ENCODE peak calls at places on chromosomes 6 and 20, in five cellular contexts. F is ovary, K is Peyer's patch, E is tibial nerve, Y is H54. I is an unnamed sample.

GRCh38 chr6:28785962-28786679 is 137.7 kb downstream of the TRIM27 start:
- DNase-seq in F (no peak), K (no peak), E (no peak), Y (no peak), I (no peak)

GRCh38 chr6:111625511-111626331 is 20.0 kb upstream of the TRAF3IP2 start:
- DNase-seq in F (no peak), K (peak; percentile 46), E (no peak), Y (no peak), I (no peak)

GRCh38 chr6:89928604-89929003 is 34.3 kb downstream of the GJA10 start:
- DNase-seq in F (no peak), K (no peak), E (no peak), Y (no peak), I (no peak)

GRCh38 chr6:166525567-166525966 is 60.9 kb downstream of the RAMACL start:
- DNase-seq in F (no peak), K (peak; percentile 13), E (no peak), Y (no peak), I (no peak)

GRCh38 chr20:23340524-23340923 is 10.1 kb upstream of the NXT1 start:
- DNase-seq in F (peak; percentile 48), K (peak; percentile 70), E (peak; percentile 87), Y (peak; percentile 39), I (peak; percentile 34)

GRCh38 chr6:19297880-19298279 is 539.3 kb upstream of the ID4 start:
- DNase-seq in F (no peak), K (no peak), E (no peak), Y (no peak), I (no peak)

GRCh38 chr6:40328376-40328987 is 258.7 kb downstream of the LRFN2 start:
- DNase-seq in F (no peak), K (peak; percentile 54), E (no peak), Y (no peak), I (no peak)

GRCh38 chr6:134508862-134509498 is 191.1 kb upstream of the SGK1 start:
- DNase-seq in F (no peak), K (no peak), E (no peak), Y (no peak), I (no peak)

GRCh38 chr20:36331182-36331581 is 25.0 kb downstream of the DLGAP4 start:
- DNase-seq in F (no peak), K (no peak), E (no peak), Y (no peak), I (no peak)

GRCh38 chr6:35024601-35025054 is 116.5 kb downstream of the TCP11 start:
- DNase-seq in F (no peak), K (peak; percentile 66), E (no peak), Y (peak; percentile 49), I (no peak)

GRCh38 chr6:55694148-55694547 is 115.2 kb upstream of the HMGCLL1 start:
- DNase-seq in F (no peak), K (no peak), E (no peak), Y (peak; percentile 19), I (no peak)

GRCh38 chr6:139625998-139626975 is 251.8 kb upstream of the CITED2 start:
- DNase-seq in F (no peak), K (no peak), E (peak; percentile 38), Y (no peak), I (no peak)

GRCh38 chr6:150072201-150072600 is 3.3 kb upstream of the ULBP3 start:
- DNase-seq in F (no peak), K (peak; percentile 94), E (no peak), Y (peak; percentile 77), I (no peak)

GRCh38 chr6:32830936-32831335 is 7.6 kb downstream of the TAP2 start:
- DNase-seq in F (no peak), K (no peak), E (no peak), Y (no peak), I (no peak)

GRCh38 chr6:79040083-79040482 is 38.0 kb downstream of the PHIP start:
- DNase-seq in F (no peak), K (no peak), E (no peak), Y (no peak), I (no peak)

GRCh38 chr6:100300221-100300736 is 164.4 kb downstream of the SIM1 start:
- DNase-seq in F (no peak), K (no peak), E (no peak), Y (peak; percentile 20), I (no peak)

GRCh38 chr6:40164345-40164755 is 230.1 kb upstream of the MOCS1 start:
- DNase-seq in F (no peak), K (no peak), E (peak; percentile 55), Y (peak; percentile 28), I (no peak)

GRCh38 chr6:11767458-11767857 is 11.1 kb downstream of the ADTRP start:
- DNase-seq in F (no peak), K (no peak), E (no peak), Y (no peak), I (no peak)

GRCh38 chr6:11769244-11769643 is 9.4 kb downstream of the ADTRP start:
- DNase-seq in F (no peak), K (no peak), E (no peak), Y (peak; percentile 19), I (no peak)

GRCh38 chr6:11764250-11764604 is 14.4 kb downstream of the ADTRP start:
- DNase-seq in F (no peak), K (no peak), E (no peak), Y (no peak), I (no peak)

GRCh38 chr6:11766056-11766455 is 12.5 kb downstream of the ADTRP start:
- DNase-seq in F (no peak), K (no peak), E (no peak), Y (no peak), I (no peak)

GRCh38 chr6:11766589-11767450 is 11.8 kb downstream of the ADTRP start:
- DNase-seq in F (no peak), K (no peak), E (no peak), Y (peak; percentile 59), I (no peak)
- TF ChIP-seq POLR2A in F (no peak), K (no peak), E (no peak), Y (no peak), I (no peak)

GRCh38 chr6:116676021-116676420 is 5.0 kb upstream of the KPNA5 start:
- DNase-seq in F (no peak), K (no peak), E (no peak), Y (no peak), I (no peak)

GRCh38 chr6:116685437-116685993 is 4.5 kb downstream of the KPNA5 start:
- DNase-seq in F (no peak), K (no peak), E (no peak), Y (no peak), I (no peak)

GRCh38 chr6:116682334-116682712 is 1.3 kb downstream of the KPNA5 start:
- DNase-seq in F (peak; percentile 19), K (no peak), E (no peak), Y (no peak), I (no peak)

GRCh38 chr6:116680880-116681672 is at the start of gene KPNA5:
- DNase-seq in F (peak; percentile 84), K (peak; percentile 96), E (peak; percentile 78), Y (peak; percentile 54), I (peak; percentile 81)
- TF ChIP-seq POLR2A in F (peak; percentile 54), K (peak; percentile 53), E (peak; percentile 23), Y (peak; percentile 90), I (peak; percentile 97)

GRCh38 chr6:11354019-11354418 is 121.6 kb upstream of the NEDD9 start:
- DNase-seq in F (peak; percentile 16), K (no peak), E (peak; percentile 53), Y (no peak), I (no peak)

GRCh38 chr6:11346516-11346915 is 114.0 kb upstream of the NEDD9 start:
- DNase-seq in F (no peak), K (no peak), E (no peak), Y (no peak), I (no peak)

GRCh38 chr6:11349880-11350279 is 117.4 kb upstream of the NEDD9 start:
- DNase-seq in F (no peak), K (no peak), E (no peak), Y (no peak), I (no peak)

DNA sequence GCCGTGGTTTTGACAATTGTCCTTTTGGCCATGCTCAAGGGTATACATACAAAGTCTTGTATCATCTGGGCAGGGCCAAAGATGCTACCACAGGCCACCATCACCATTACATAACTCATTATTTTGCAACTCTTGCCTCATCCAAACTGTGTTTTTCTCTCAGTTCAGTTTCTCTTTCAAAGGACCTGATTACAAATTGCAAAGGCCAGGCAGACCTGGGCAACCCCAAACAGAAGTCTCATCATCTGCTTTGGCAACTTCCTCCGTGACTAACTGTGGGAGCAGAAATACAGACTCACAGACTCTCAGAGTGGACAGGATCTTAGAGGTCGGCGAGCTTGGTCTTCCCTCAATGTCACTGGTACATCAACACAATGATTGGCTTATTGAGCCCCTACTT is 117.8 kb upstream of the NEDD9 start:
- DNase-seq in F (no peak), K (no peak), E (peak; percentile 40), Y (no peak), I (no peak)
- TF ChIP-seq POLR2A in F (no peak), K (no peak), E (no peak), Y (no peak), I (no peak)

GRCh38 chr20:20003088-20003954 is 13.8 kb upstream of the NAA20 start:
- DNase-seq in F (peak; percentile 35), K (no peak), E (peak; percentile 69), Y (no peak), I (no peak)
- TF ChIP-seq POLR2A in F (no peak), K (no peak), E (no peak), Y (no peak), I (no peak)

I was measured in GM12892.